ENCODE peak calls at places on chromosome 17, in four cellular contexts. Y, S, N and W are unnamed samples.

GRCh38 chr17:49887744-49888360 is 40.0 kb upstream of the TAC4 start:
- DNase-seq in Y (no peak), S (no peak), N (no peak), W (no peak)

GRCh38 chr17:32553168-32553567 is 66.4 kb downstream of the CDK5R1 start:
- DNase-seq in Y (no peak), S (no peak), N (peak; percentile 6), W (no peak)

GRCh38 chr17:74852237-74853047 is 7.2 kb downstream of the GRIN2C start:
- DNase-seq in Y (no peak), S (peak; percentile 65), N (no peak), W (no peak)

GRCh38 chr17:50589112-50589712 is 28.7 kb downstream of the CACNA1G start:
- DNase-seq in Y (no peak), S (no peak), N (no peak), W (no peak)

GRCh38 chr17:42017866-42018200 is 594 bp upstream of the DNAJC7 start:
- DNase-seq in Y (no peak), S (no peak), N (no peak), W (no peak)

GRCh38 chr17:4472281-4472680 is 26.4 kb upstream of the SPNS2 start:
- DNase-seq in Y (no peak), S (no peak), N (no peak), W (no peak)

GRCh38 chr17:81980752-81981239 is 3.4 kb downstream of the ASPSCR1 start:
- DNase-seq in Y (peak; percentile 73), S (no peak), N (no peak), W (no peak)

GRCh38 chr17:45311762-45312476 is 4.9 kb downstream of the MAP3K14 start:
- DNase-seq in Y (peak; percentile 75), S (no peak), N (no peak), W (no peak)

GRCh38 chr17:8225813-8226535 is 15.6 kb upstream of the AURKB start:
- DNase-seq in Y (peak; percentile 54), S (peak; percentile 29), N (no peak), W (no peak)

GRCh38 chr17:3843935-3844516 is 2.0 kb downstream of the NCBP3 start:
- DNase-seq in Y (no peak), S (no peak), N (peak; percentile 6), W (no peak)

GRCh38 chr17:40560592-40561293 is 4.5 kb downstream of the CCR7 start:
- DNase-seq in Y (no peak), S (no peak), N (no peak), W (no peak)

GRCh38 chr17:13405080-13405479 is 196.6 kb downstream of the HS3ST3A1 start:
- DNase-seq in Y (no peak), S (no peak), N (no peak), W (no peak)

GRCh38 chr17:29874931-29875596 is 55.0 kb downstream of the SSH2 start:
- DNase-seq in Y (no peak), S (no peak), N (no peak), W (no peak)

GRCh38 chr17:50062323-50063243 is 6.7 kb downstream of the ITGA3 start:
- DNase-seq in Y (peak; percentile 93), S (peak; percentile 61), N (no peak), W (peak; percentile 39)

GRCh38 chr17:30256756-30257506 is 21.4 kb upstream of the SLC6A4 start:
- DNase-seq in Y (no peak), S (no peak), N (no peak), W (no peak)

GRCh38 chr17:72600934-72601333 is 480.1 kb downstream of the SOX9 start:
- DNase-seq in Y (no peak), S (no peak), N (no peak), W (no peak)

GRCh38 chr17:47119746-47120520 is 69.2 kb downstream of the CDC27 start:
- DNase-seq in Y (no peak), S (peak; percentile 23), N (no peak), W (no peak)

GRCh38 chr17:42744283-42744805 is 496 bp downstream of the EZH1 start:
- DNase-seq in Y (peak; percentile 79), S (peak; percentile 77), N (peak; percentile 85), W (peak; percentile 60)

GRCh38 chr17:29573871-29574731 is 5.6 kb downstream of the TP53I13 start:
- DNase-seq in Y (no peak), S (no peak), N (no peak), W (no peak)

GRCh38 chr17:9842057-9842758 is 16.5 kb downstream of the GLP2R start:
- DNase-seq in Y (no peak), S (no peak), N (no peak), W (no peak)

GRCh38 chr17:77665833-77666232 is 292.7 kb upstream of the TNRC6C start:
- DNase-seq in Y (no peak), S (no peak), N (no peak), W (no peak)

GRCh38 chr17:12118617-12119016 is 97.9 kb downstream of the MAP2K4 start:
- DNase-seq in Y (no peak), S (no peak), N (no peak), W (no peak)

GRCh38 chr17:50517504-50518264 is 9.4 kb downstream of the MYCBPAP start:
- DNase-seq in Y (no peak), S (no peak), N (no peak), W (no peak)

GRCh38 chr17:12415031-12415430 is 250.7 kb upstream of the MYOCD start:
- DNase-seq in Y (no peak), S (peak; percentile 78), N (no peak), W (no peak)

GRCh38 chr17:74407384-74407783 is 24.5 kb upstream of the GPRC5C start:
- DNase-seq in Y (no peak), S (no peak), N (no peak), W (no peak)

GRCh38 chr17:20234266-20234665 is 225.1 kb downstream of the SPECC1 start:
- DNase-seq in Y (no peak), S (no peak), N (no peak), W (no peak)

GRCh38 chr17:62064029-62064790 is 868 bp downstream of the MED13 start:
- DNase-seq in Y (no peak), S (no peak), N (no peak), W (no peak)

GRCh38 chr17:58329808-58330543 is 1.4 kb upstream of the TSPOAP1 start:
- DNase-seq in Y (no peak), S (no peak), N (no peak), W (no peak)

GRCh38 chr17:83136156-83136555 is 56.7 kb downstream of the METRNL start:
- DNase-seq in Y (no peak), S (no peak), N (no peak), W (no peak)